ENCODE peak calls at places on chromosome 9, in nine cellular contexts. I, D, C, P, N, A, Q, Y and U are unnamed samples.

GRCh38 chr9:133759146-133759900 is 21.2 kb upstream of the SARDH start:
- DNase-seq in N (no peak), P (peak), C (peak), Q (no peak), I (no peak), A (no peak), Y (peak), D (no peak), U (peak)

GRCh38 chr9:107637421-107638420 is 148.2 kb upstream of the KLF4 start:
- DNase-seq in C (peak), I (peak), P (peak), A (peak), N (peak), D (no peak), Q (peak), Y (no peak), U (peak)

GRCh38 chr9:37382982-37383357 is 39.5 kb upstream of the GRHPR start:
- DNase-seq in Y (no peak), D (peak), C (no peak), P (no peak), A (no peak), Q (no peak), I (no peak), N (no peak), U (no peak)

GRCh38 chr9:15243086-15243485 is 63.9 kb downstream of the TTC39B start:
- DNase-seq in Q (no peak), A (peak), Y (no peak), C (no peak), N (peak), P (no peak), I (peak), D (no peak), U (no peak)

GRCh38 chr9:107141967-107142366 is 141.1 kb upstream of the RAD23B start:
- DNase-seq in Q (no peak), P (peak), I (peak), Y (no peak), N (no peak), C (no peak), D (peak), A (no peak), U (no peak)

GRCh38 chr9:90065001-90065400 is 460.2 kb downstream of the GADD45G start:
- DNase-seq in D (no peak), I (no peak), P (no peak), N (no peak), C (no peak), Q (no peak), Y (no peak), A (no peak), U (no peak)

GRCh38 chr9:16191691-16192402 is 639.0 kb downstream of the CCDC171 start:
- DNase-seq in P (peak), N (peak), Y (peak), D (peak), C (peak), A (peak), Q (peak), I (peak), U (peak)

GRCh38 chr9:6905850-6906375 is 148.1 kb downstream of the KDM4C start:
- DNase-seq in D (no peak), Y (no peak), C (no peak), A (no peak), P (no peak), I (no peak), Q (no peak), N (no peak), U (no peak)

GRCh38 chr9:75956161-75956560 is 65.7 kb downstream of the PCSK5 start:
- DNase-seq in C (no peak), I (no peak), N (no peak), Q (no peak), D (no peak), P (no peak), Y (no peak), A (no peak), U (no peak)

GRCh38 chr9:14633906-14634565 is 59.2 kb downstream of the ZDHHC21 start:
- DNase-seq in I (no peak), C (no peak), D (no peak), A (no peak), Q (no peak), Y (no peak), N (no peak), P (no peak), U (no peak)

GRCh38 chr9:34179528-34180138 is 790 bp downstream of the UBAP1 start:
- DNase-seq in Q (no peak), N (no peak), C (no peak), P (no peak), A (peak), D (no peak), I (peak), Y (peak), U (no peak)

GRCh38 chr9:108213516-108213915 is 642.3 kb downstream of the ACTL7B start:
- DNase-seq in N (no peak), Y (no peak), D (no peak), P (no peak), A (no peak), Q (no peak), I (no peak), C (no peak), U (no peak)

GRCh38 chr9:132988244-132989013 is 9.9 kb downstream of the GFI1B start:
- DNase-seq in I (no peak), A (no peak), Q (no peak), C (no peak), N (no peak), P (no peak), D (no peak), Y (no peak), U (no peak)

GRCh38 chr9:27485158-27485557 is 38.9 kb upstream of the IFNK start:
- DNase-seq in N (no peak), A (no peak), D (peak), Y (no peak), C (no peak), I (no peak), Q (no peak), P (no peak), U (no peak)

GRCh38 chr9:106596984-106597383 is 266.0 kb upstream of the ZNF462 start:
- DNase-seq in C (no peak), P (no peak), A (no peak), Q (no peak), N (peak), I (peak), D (no peak), Y (no peak), U (no peak)

GRCh38 chr9:129141066-129142041 is 30.1 kb downstream of the PTPA start:
- DNase-seq in D (peak), Y (no peak), N (peak), A (peak), C (peak), Q (no peak), P (no peak), I (peak), U (no peak)

GRCh38 chr9:110330484-110331115 is 7.1 kb downstream of the TXNDC8 start:
- DNase-seq in N (peak), Q (no peak), I (peak), Y (no peak), D (no peak), P (no peak), C (no peak), A (no peak), U (no peak)

GRCh38 chr9:120184266-120184665 is 395.7 kb downstream of the CDK5RAP2 start:
- DNase-seq in A (no peak), I (no peak), C (no peak), P (no peak), N (no peak), Y (no peak), Q (no peak), D (peak), U (no peak)

GRCh38 chr9:79571309-79572031 is at the start of gene TLE4:
- DNase-seq in N (peak), D (peak), I (peak), C (peak), A (peak), P (peak), Q (peak), Y (peak), U (peak)

GRCh38 chr9:80995759-80996158 is 693.6 kb downstream of the TLE1 start:
- DNase-seq in A (peak), I (peak), Q (no peak), N (peak), D (no peak), P (no peak), C (no peak), Y (no peak), U (no peak)

GRCh38 chr9:90659626-90660364 is 17.2 kb upstream of the DIRAS2 start:
- DNase-seq in P (no peak), Q (no peak), I (peak), D (no peak), A (peak), N (peak), Y (no peak), C (no peak), U (no peak)

GRCh38 chr9:99682378-99682777 is 139.3 kb upstream of the NR4A3 start:
- DNase-seq in Q (no peak), N (no peak), Y (no peak), C (no peak), I (no peak), D (no peak), P (no peak), A (no peak), U (no peak)

GRCh38 chr9:99678550-99678949 is 143.1 kb upstream of the NR4A3 start:
- DNase-seq in Q (no peak), C (no peak), Y (no peak), A (no peak), P (no peak), D (no peak), I (no peak), N (no peak), U (no peak)

GRCh38 chr9:99681113-99681512 is 140.6 kb upstream of the NR4A3 start:
- DNase-seq in P (no peak), C (no peak), I (no peak), A (no peak), Y (no peak), D (no peak), Q (no peak), N (no peak), U (no peak)

GRCh38 chr9:99680191-99680590 is 141.5 kb upstream of the NR4A3 start:
- DNase-seq in I (peak), D (no peak), Y (no peak), C (no peak), Q (no peak), A (peak), P (no peak), N (peak), U (no peak)

GRCh38 chr9:99682870-99683269 is 138.8 kb upstream of the NR4A3 start:
- DNase-seq in Y (no peak), D (no peak), I (no peak), A (no peak), P (no peak), Q (no peak), N (no peak), C (no peak), U (no peak)
- H2AFZ ChIP-seq in Y (no peak), D (no peak), I (no peak), A (no peak), P (no peak), Q (no peak), N (no peak), C (no peak), U (no peak)

GRCh38 chr9:115195889-115196288 is 77.9 kb upstream of the TNC start:
- DNase-seq in I (no peak), Y (no peak), A (no peak), P (no peak), D (no peak), C (no peak), N (no peak), Q (no peak), U (no peak)

GRCh38 chr9:115194216-115194615 is 76.3 kb upstream of the TNC start:
- DNase-seq in N (no peak), P (no peak), Y (no peak), Q (no peak), I (peak), A (no peak), D (no peak), C (no peak), U (no peak)

GRCh38 chr9:115200711-115201505 is 83.0 kb upstream of the TNC start:
- DNase-seq in D (no peak), Q (no peak), Y (no peak), N (peak), P (no peak), C (no peak), A (no peak), I (peak), U (no peak)

GRCh38 chr9:115202181-115202580 is 84.2 kb upstream of the TNC start:
- DNase-seq in N (no peak), A (no peak), Q (no peak), C (no peak), P (no peak), D (no peak), Y (no peak), I (no peak), U (no peak)

DNA sequence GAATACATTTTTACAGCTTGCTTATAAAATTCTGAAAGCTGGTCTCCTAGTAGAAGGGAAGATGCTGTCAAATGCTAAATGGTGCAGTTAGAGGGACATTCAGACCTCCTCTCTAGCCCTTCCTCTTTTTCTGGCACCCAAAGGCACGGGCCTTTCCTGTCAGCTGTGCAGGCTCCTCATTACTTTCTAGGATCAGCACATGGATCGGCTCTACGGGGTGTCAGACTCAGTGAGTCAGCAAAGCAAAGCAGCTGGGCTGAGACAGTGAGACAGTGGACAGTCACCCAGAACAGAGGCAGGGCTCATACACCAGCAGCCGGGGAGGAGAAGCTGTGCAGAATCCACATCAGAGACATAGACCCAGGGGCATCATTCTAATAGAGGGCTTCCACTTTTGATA is 80.1 kb upstream of the TNC start:
- DNase-seq in N (peak), C (no peak), Y (no peak), P (no peak), A (peak), Q (no peak), D (no peak), I (peak), U (peak)
- H3K4me2 ChIP-seq in N (peak), C (no peak), Y (no peak), P (no peak), A (no peak), Q (no peak), D (no peak), I (no peak), U (peak)

GRCh38 chr9:93085676-93086075 is 10.3 kb upstream of the CARD19 start:
- DNase-seq in N (no peak), P (no peak), Q (no peak), Y (no peak), C (no peak), D (no peak), A (no peak), I (no peak), U (peak)

GRCh38 chr9:93082841-93083411 is 13.1 kb upstream of the CARD19 start:
- DNase-seq in Y (no peak), C (no peak), P (no peak), Q (no peak), A (no peak), N (no peak), I (no peak), D (no peak), U (peak)

GRCh38 chr9:93084471-93084881 is 11.5 kb upstream of the CARD19 start:
- DNase-seq in P (no peak), Y (no peak), A (no peak), N (no peak), D (no peak), Q (no peak), I (no peak), C (no peak), U (peak)

GRCh38 chr9:93081931-93082330 is 14.1 kb upstream of the CARD19 start:
- DNase-seq in Y (no peak), P (no peak), N (peak), Q (no peak), C (no peak), I (peak), D (no peak), A (no peak), U (no peak)

DNA sequence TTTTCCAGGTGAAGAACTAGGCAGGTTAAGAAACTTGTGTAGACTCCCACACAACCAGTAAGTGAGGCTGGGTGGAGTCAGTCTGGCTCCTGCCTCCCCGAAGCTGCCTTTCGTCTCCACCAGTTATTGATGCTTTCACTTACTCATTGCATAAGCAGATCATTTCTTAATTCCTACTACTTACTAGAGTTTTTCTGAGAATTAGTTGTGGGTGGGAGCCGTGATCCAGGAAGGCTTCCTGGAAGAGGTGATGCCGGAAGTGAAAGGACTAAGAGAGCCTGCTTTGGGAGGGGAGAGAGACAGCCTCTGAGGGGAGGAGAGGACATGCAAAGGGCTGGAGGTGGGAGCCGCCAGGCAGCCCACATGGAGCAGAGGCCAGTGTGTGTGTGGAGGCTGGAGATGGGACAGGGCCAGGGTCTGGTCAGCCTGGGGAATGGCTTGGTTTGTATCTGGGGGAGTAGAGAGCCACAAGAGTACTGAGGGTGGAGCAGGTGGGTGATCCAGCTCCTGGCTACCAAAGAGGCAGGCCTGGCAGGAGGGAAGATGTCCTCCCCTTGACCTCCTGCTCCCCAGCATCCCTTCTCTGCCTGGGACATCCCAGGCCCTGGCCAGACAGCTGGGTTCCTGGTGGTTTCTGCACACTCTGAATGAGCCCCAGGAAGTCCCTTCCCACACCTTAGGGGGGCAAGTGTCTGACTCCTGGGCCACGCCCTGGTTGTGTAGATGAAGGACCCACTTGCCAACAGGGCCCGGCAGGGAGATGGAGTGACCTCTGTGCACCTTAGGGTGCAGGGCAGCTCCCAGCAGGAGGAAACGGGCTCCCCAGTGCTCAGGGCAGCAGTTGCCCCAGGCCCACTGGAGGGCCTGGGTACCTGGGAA is 12.2 kb upstream of the CARD19 start:
- DNase-seq in Q (no peak), A (no peak), I (no peak), C (no peak), P (no peak), D (no peak), Y (no peak), N (no peak), U (peak)
- H2AFZ ChIP-seq in Q (no peak), A (no peak), I (no peak), C (no peak), P (no peak), D (no peak), Y (no peak), N (no peak), U (no peak)

DNA sequence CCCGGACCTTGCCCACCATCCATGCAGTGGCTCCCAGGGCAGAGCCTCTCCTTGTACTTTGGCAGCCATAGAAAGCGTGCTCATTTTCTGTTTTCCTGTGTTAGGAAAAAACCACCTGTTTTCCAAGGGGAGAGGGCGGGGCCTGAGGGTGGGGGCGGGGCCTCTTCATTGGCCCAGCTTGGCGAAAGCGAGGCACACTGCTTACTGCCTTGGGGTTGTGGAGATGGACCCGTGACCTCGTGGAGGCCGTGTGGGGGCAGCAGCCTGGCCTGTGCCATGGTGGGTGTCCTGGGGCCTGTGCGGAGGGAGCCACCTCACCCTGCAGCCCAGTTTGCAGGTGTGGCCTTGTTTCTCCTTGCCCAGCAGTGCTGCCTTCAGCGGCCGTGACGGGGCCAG is 4.4 kb upstream of the TOR4A start:
- DNase-seq in I (no peak), D (no peak), N (no peak), Q (no peak), A (no peak), P (no peak), C (peak), Y (no peak), U (peak)
- H3K4me2 ChIP-seq in I (no peak), D (no peak), N (no peak), Q (no peak), A (no peak), P (no peak), C (no peak), Y (no peak), U (no peak)

DNA sequence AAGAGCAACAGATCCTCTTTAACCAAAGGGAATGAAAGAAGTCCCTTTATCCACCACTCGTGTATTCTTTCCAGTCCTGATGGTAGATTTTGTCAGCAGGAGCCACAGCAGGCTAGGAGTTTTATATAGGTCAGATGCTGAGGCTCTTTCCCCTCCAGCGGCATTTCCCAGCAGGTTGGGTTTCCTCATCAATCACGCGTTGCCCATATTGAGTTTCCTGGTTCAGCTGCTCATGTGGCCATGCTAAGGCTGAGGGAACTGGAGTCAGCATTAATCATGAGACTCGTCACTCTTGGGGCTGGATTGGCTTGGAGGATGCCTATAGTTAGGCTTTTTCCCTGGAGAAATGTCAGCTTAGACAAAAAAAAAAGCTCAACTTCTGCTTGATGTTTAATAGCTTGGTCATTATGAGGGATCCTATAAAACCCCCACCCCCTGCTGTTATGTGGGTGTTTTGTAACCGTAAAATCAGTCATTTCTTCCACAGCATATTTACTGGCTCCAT is 193.4 kb upstream of the GAS1 start:
- DNase-seq in Q (no peak), D (no peak), Y (no peak), I (no peak), C (no peak), N (no peak), P (no peak), A (no peak), U (no peak)
- H2AFZ ChIP-seq in Q (no peak), D (no peak), Y (no peak), I (no peak), C (no peak), N (no peak), P (no peak), A (no peak), U (no peak)

GRCh38 chr9:92492781-92493401 is 10.6 kb upstream of the ASPN start:
- DNase-seq in D (no peak), Q (no peak), C (no peak), I (no peak), Y (no peak), A (no peak), N (no peak), P (no peak), U (peak)

GRCh38 chr9:92500725-92501124 is 18.4 kb upstream of the ASPN start:
- DNase-seq in N (no peak), I (no peak), C (no peak), D (no peak), Q (no peak), Y (no peak), P (no peak), A (no peak), U (no peak)

GRCh38 chr9:92499701-92500100 is 17.4 kb upstream of the ASPN start:
- DNase-seq in Y (no peak), Q (no peak), I (no peak), N (no peak), D (no peak), C (no peak), A (no peak), P (no peak), U (no peak)

GRCh38 chr9:92493741-92494387 is 11.6 kb upstream of the ASPN start:
- DNase-seq in Y (no peak), C (no peak), P (no peak), A (no peak), N (no peak), D (no peak), I (no peak), Q (no peak), U (peak)

GRCh38 chr9:92496401-92496800 is 14.1 kb upstream of the ASPN start:
- DNase-seq in A (no peak), Y (no peak), D (no peak), Q (no peak), P (no peak), C (no peak), N (peak), I (peak), U (no peak)
- H3K4me2 ChIP-seq in A (no peak), Y (no peak), D (no peak), Q (no peak), P (no peak), C (no peak), N (no peak), I (no peak), U (no peak)